ENCODE peak calls at places on chromosomes 2 and 18, in seven cellular contexts. I is left ventricle myocardium inferior, W is prostate gland, N is WERI-Rb-1, R is endothelial cell of umbilical vein, M is right lobe of liver, C is fibroblast of lung. J is an unnamed sample. For H3K9me3, the result is how much of the 10 kb centered on the place peaks cover.

GRCh38 chr2:74764429-74765272 is 69.3 kb upstream of the HK2 start:
- DNase-seq in I (no peak), W (no peak), N (no peak), R (peak), M (no peak), C (peak), J (no peak)

GRCh38 chr2:18855027-18855426 is 265.7 kb upstream of the NT5C1B start:
- DNase-seq in I (no peak), W (no peak), N (no peak), R (no peak), M (no peak), C (peak), J (no peak)

GRCh38 chr2:53630001-53630606 is 137.5 kb upstream of the CHAC2 start:
- DNase-seq in I (no peak), W (no peak), N (no peak), R (no peak), M (no peak), C (no peak), J (no peak)

GRCh38 chr2:134536312-134536711 is 182.5 kb downstream of the TMEM163 start:
- DNase-seq in I (no peak), W (no peak), N (peak), R (no peak), M (no peak), C (no peak), J (no peak)

GRCh38 chr2:172293952-172294351 is 133.4 kb upstream of the ITGA6 start:
- DNase-seq in I (peak), W (peak), N (no peak), R (no peak), M (peak), C (peak), J (peak)

GRCh38 chr2:124325667-124326425 is 300.8 kb downstream of the CNTNAP5 start:
- DNase-seq in I (no peak), W (no peak), N (peak), R (no peak), M (no peak), C (no peak), J (no peak)

GRCh38 chr2:64972856-64973255 is 16.3 kb upstream of the SLC1A4 start:
- DNase-seq in I (no peak), W (no peak), N (no peak), R (no peak), M (no peak), C (peak), J (no peak)

GRCh38 chr2:237429761-237430160 is 15.8 kb upstream of the COL6A3 start:
- DNase-seq in I (no peak), W (no peak), N (no peak), R (no peak), M (no peak), C (no peak), J (no peak)

GRCh38 chr2:108918941-108919341 is 70.1 kb downstream of the EDAR start:
- DNase-seq in I (no peak), W (no peak), N (no peak), R (no peak), M (peak), C (no peak), J (peak)

GRCh38 chr2:11422901-11423435 is 43.0 kb downstream of the E2F6 start:
- DNase-seq in I (no peak), W (no peak), N (no peak), R (no peak), M (peak), C (no peak), J (no peak)

GRCh38 chr2:68784191-68784590 is 49.6 kb downstream of the ARHGAP25 start:
- DNase-seq in I (no peak), W (no peak), N (no peak), R (no peak), M (no peak), C (no peak), J (no peak)

GRCh38 chr2:112579280-112579679 is 5.1 kb upstream of the CHCHD5 start:
- DNase-seq in I (no peak), W (no peak), N (no peak), R (peak), M (no peak), C (peak), J (peak)

GRCh38 chr2:34736482-34736881 is 1137.4 kb upstream of the FAM98A start:
- DNase-seq in I (no peak), W (no peak), N (no peak), R (no peak), M (no peak), C (no peak), J (no peak)

GRCh38 chr2:104768694-104769093 is 85.2 kb upstream of the POU3F3 start:
- DNase-seq in I (no peak), W (no peak), N (no peak), R (no peak), M (no peak), C (no peak), J (no peak)

GRCh38 chr2:240586919-240587800 is 626 bp downstream of the CAPN10 start:
- DNase-seq in I (peak), W (no peak), N (peak), R (peak), M (no peak), C (no peak), J (peak)

GRCh38 chr2:142602418-142602989 is 275.0 kb upstream of the KYNU start:
- DNase-seq in I (no peak), W (no peak), N (no peak), R (no peak), M (no peak), C (no peak), J (no peak)

GRCh38 chr2:239965318-239965717 is 59.8 kb downstream of the NDUFA10 start:
- DNase-seq in I (no peak), W (no peak), N (no peak), R (no peak), M (no peak), C (no peak), J (no peak)

GRCh38 chr2:169258045-169258601 is 104.2 kb downstream of the LRP2 start:
- DNase-seq in I (no peak), W (no peak), N (no peak), R (no peak), M (no peak), C (no peak), J (no peak)

GRCh38 chr2:105881286-105882136 is 136.8 kb downstream of the NCK2 start:
- DNase-seq in I (no peak), W (no peak), N (no peak), R (no peak), M (peak), C (no peak), J (no peak)

GRCh38 chr18:27847412-27847811 is 329.5 kb downstream of the CDH2 start:
- DNase-seq in I (no peak), W (peak), N (no peak), R (peak), M (no peak), C (no peak), J (peak)

GRCh38 chr2:176176233-176176632 is 12.2 kb upstream of the HOXD1 start:
- DNase-seq in I (no peak), W (no peak), N (no peak), R (no peak), M (no peak), C (no peak), J (no peak)

GRCh38 chr2:238264072-238264460 is 24.2 kb upstream of the HES6 start:
- DNase-seq in I (no peak), W (no peak), N (no peak), R (no peak), M (no peak), C (no peak), J (no peak)

GRCh38 chr18:8196238-8196637 is 413.0 kb upstream of the RAB12 start:
- DNase-seq in I (no peak), W (no peak), N (no peak), R (no peak), M (no peak), C (no peak), J (no peak)

GRCh38 chr2:27860111-27860510 is 30.1 kb downstream of the RBKS start:
- DNase-seq in I (no peak), W (no peak), N (no peak), R (peak), M (no peak), C (peak), J (no peak)

GRCh38 chr2:96798733-96799622 is 17.1 kb upstream of the CNNM3 start:
- DNase-seq in I (no peak), W (no peak), N (no peak), R (no peak), M (no peak), C (no peak), J (no peak)

GRCh38 chr2:172811027-172811426 is 75.4 kb downstream of the RAPGEF4 start:
- DNase-seq in I (no peak), W (no peak), N (no peak), R (no peak), M (no peak), C (no peak), J (no peak)

GRCh38 chr2:224085246-224085645 is 46.2 kb upstream of the SERPINE2 start:
- DNase-seq in I (no peak), W (no peak), N (no peak), R (no peak), M (no peak), C (peak), J (no peak)

GRCh38 chr18:73980289-73980979 is 167.2 kb downstream of the FBXO15 start:
- DNase-seq in I (no peak), W (no peak), N (peak), R (no peak), M (no peak), C (no peak), J (no peak)

GRCh38 chr2:46298522-46299351 is 1.5 kb downstream of the EPAS1 start:
- DNase-seq in I (peak), W (no peak), N (peak), R (peak), M (peak), C (peak), J (peak)

GRCh38 chr18:44725300-44726096 is 44.8 kb downstream of the SETBP1 start:
- DNase-seq in I (no peak), W (no peak), N (no peak), R (peak), M (no peak), C (peak), J (peak)

GRCh38 chr2:11446733-11447248 is 19.2 kb downstream of the E2F6 start:
- DNase-seq in I (no peak), W (peak), N (peak), R (peak), M (peak), C (peak), J (peak)

GRCh38 chr2:67583185-67583584 is 186.1 kb downstream of the ETAA1 start:
- DNase-seq in I (no peak), W (no peak), N (no peak), R (no peak), M (no peak), C (no peak), J (no peak)

GRCh38 chr2:67581751-67582150 is 184.6 kb downstream of the ETAA1 start:
- DNase-seq in I (no peak), W (no peak), N (peak), R (no peak), M (no peak), C (no peak), J (no peak)

GRCh38 chr2:67579791-67580190 is 182.7 kb downstream of the ETAA1 start:
- DNase-seq in I (no peak), W (no peak), N (no peak), R (no peak), M (no peak), C (peak), J (no peak)

GRCh38 chr2:67585400-67585799 is 188.3 kb downstream of the ETAA1 start:
- DNase-seq in I (no peak), W (no peak), N (no peak), R (no peak), M (no peak), C (no peak), J (no peak)
- H3K9me3 ChIP-seq in I (half or more), W (under half), N (under half), R (under half), M (under half), C (under half), J (under half)

GRCh38 chr2:166375736-166376487 is at the start of gene SCN9A:
- DNase-seq in I (peak), W (peak), N (peak), R (peak), M (peak), C (peak), J (peak)
- H3K27ac ChIP-seq in I (peak), W (no peak), N (peak), R (no peak), M (peak), C (peak), J (no peak)

GRCh38 chr18:10081477-10081876 is 167.7 kb downstream of the VAPA start:
- DNase-seq in I (no peak), W (no peak), N (no peak), R (no peak), M (no peak), C (peak), J (peak)

GRCh38 chr18:10085876-10086275 is 172.1 kb downstream of the VAPA start:
- DNase-seq in I (no peak), W (no peak), N (no peak), R (no peak), M (no peak), C (no peak), J (peak)

GRCh38 chr18:10088734-10089133 is 174.9 kb downstream of the VAPA start:
- DNase-seq in I (no peak), W (no peak), N (no peak), R (no peak), M (no peak), C (no peak), J (no peak)

GRCh38 chr18:10086458-10086857 is 172.6 kb downstream of the VAPA start:
- DNase-seq in I (no peak), W (no peak), N (no peak), R (no peak), M (no peak), C (no peak), J (peak)

DNA sequence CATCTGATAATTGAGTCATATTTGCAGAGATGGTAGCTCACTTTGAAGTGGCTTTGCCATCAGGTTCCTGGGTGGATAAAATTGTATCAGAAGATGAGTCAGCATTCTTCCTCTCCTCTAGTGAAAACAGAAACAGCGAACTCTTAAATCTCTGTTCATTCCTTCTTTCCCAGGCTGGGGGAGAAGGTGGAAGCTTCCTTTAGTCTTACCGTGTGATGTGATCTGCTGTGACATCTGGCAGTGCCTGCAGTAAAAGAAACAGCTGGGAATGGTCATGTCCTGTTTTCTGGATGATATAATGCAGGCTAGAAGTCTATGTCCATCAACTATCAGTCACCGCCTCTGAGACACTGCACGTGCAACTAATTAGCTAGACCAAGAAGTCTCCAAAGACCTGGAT is 171.6 kb downstream of the VAPA start:
- DNase-seq in I (no peak), W (no peak), N (no peak), R (no peak), M (no peak), C (no peak), J (no peak)
- H3K9me3 ChIP-seq in I (under half), W (under half), N (under half), R (under half), M (under half), C (under half), J (under half)

GRCh38 chr2:216770050-216770449 is 74.7 kb upstream of the IGFBP5 start:
- DNase-seq in I (no peak), W (no peak), N (no peak), R (no peak), M (no peak), C (no peak), J (no peak)

GRCh38 chr2:216768908-216769401 is 73.6 kb upstream of the IGFBP5 start:
- DNase-seq in I (no peak), W (no peak), N (no peak), R (no peak), M (no peak), C (no peak), J (no peak)

GRCh38 chr2:216761809-216762208 is 66.5 kb upstream of the IGFBP5 start:
- DNase-seq in I (no peak), W (no peak), N (no peak), R (no peak), M (no peak), C (no peak), J (no peak)

GRCh38 chr2:216761119-216761518 is 65.8 kb upstream of the IGFBP5 start:
- DNase-seq in I (no peak), W (no peak), N (no peak), R (no peak), M (no peak), C (no peak), J (no peak)

GRCh38 chr2:216765810-216766259 is 70.5 kb upstream of the IGFBP5 start:
- DNase-seq in I (peak), W (no peak), N (no peak), R (no peak), M (no peak), C (no peak), J (no peak)
- H3K27ac ChIP-seq in I (peak), W (no peak), N (no peak), R (no peak), M (no peak), C (no peak), J (no peak)

DNA sequence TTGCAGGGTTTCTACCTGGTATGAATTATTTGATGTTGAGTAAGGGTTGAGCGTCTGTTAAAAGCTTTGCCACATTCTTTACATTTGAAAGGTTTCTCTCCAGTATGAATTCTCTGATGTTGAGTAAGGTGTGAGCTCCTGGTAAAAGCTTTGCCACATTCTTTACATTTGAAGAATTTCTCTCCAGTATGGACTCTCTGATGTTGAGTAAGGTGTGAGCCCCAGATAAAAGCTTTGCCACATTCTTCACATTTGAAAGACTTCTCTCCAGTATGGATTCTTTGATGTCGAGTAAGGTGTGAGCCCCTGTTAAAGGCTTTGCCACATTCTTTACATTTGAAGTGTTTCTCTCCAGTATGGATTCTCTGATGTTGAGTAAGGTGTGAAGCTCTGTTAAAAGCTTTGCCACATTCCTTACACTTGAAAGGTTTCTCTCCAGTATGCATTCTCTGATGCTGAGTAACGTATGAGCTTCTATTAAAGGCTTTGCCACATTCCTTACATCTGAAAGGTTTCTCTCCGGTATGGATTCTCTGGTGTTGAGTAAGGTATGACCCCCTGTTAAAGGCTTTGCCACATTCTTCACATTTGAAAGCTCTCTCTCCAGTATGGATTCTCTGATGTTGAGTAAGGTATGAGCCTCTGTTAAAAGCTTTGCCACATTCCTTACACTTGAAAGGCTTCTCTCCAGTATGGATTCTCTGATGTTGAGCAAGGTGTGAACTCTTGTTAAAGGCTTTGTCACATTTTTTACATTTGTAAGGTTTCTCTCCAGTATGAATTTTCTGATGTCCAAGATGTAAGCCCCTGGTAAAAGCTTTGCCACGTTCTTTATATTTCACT is 27.1 kb downstream of the ZNF519 start:
- DNase-seq in I (no peak), W (no peak), N (no peak), R (no peak), M (no peak), C (no peak), J (no peak)
- H3K9me3 ChIP-seq in I (half or more), W (under half), N (under half), R (under half), M (under half), C (under half), J (under half)

DNA sequence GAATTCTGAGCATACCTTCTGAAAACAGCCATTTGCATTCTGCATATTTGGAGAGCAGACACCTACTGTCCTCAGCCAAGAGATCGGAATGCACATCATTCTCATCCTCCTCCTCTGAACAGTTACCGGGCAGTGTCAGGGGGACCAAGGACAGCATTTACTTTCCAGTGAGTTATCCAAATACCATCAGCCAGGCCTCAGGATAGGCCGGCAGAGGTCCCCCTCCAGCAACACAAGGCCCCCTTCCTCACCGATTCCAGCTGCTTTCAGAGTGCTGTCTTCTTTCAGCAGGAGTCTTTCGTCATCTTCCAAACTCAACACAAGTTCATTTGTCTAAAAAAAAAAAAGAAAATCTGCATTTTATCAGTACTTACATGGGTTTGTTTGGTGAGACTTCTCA is 55.3 kb downstream of the C2orf76 start:
- DNase-seq in I (no peak), W (no peak), N (no peak), R (no peak), M (no peak), C (no peak), J (no peak)
- H3K27ac ChIP-seq in I (no peak), W (no peak), N (no peak), R (no peak), M (no peak), C (no peak), J (no peak)

GRCh38 chr2:80786584-80786983 is 482.0 kb upstream of the LRRTM1 start:
- DNase-seq in I (no peak), W (no peak), N (no peak), R (no peak), M (no peak), C (no peak), J (no peak)
- H3K9me3 ChIP-seq in I (under half), W (under half), N (under half), R (under half), M (under half), C (under half), J (under half)

DNA sequence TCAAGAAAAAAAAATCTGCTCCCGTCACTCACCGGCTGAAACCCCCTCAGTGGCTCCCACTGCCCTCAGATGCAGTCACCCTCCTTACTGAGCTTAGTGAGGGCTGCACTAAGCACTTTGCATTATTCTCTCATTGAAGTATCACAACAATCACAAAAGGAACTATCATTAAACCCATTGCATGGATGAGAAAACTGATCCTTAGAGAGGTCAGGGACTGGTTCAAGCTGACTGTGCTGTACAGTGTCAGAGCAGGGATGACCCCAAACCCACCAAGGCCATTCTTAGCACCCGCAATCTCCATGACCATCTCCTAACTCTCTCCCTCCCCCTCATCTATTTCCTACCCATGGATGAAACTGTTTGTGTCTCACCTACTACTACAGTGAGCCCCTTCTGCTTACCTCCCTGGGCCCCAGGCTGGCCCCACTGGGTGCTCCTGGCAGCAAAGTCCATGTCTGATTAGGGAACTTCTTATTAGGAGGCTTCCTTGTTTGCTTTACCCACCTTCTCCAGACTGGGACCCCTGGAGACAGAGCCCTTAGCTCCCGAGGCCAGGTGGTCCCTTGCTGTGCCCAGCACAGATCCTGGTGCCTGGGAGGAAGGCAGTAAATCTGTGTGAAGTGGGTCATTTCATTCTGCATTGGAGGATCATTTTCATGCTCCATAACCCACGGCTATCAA is 139.3 kb upstream of the ID2 start:
- DNase-seq in I (peak), W (no peak), N (no peak), R (no peak), M (peak), C (no peak), J (no peak)
- H3K27ac ChIP-seq in I (no peak), W (no peak), N (no peak), R (no peak), M (peak), C (no peak), J (no peak)

GRCh38 chr2:24301599-24301998 is 58.7 kb downstream of the ITSN2 start:
- DNase-seq in I (no peak), W (no peak), N (no peak), R (no peak), M (no peak), C (no peak), J (no peak)
- H3K9me3 ChIP-seq in I (under half), W (under half), N (under half), R (under half), M (under half), C (under half), J (under half)

J was measured in small intestine.